ENCODE peak calls at places on chromosome 4, in five cellular contexts. M is mesendoderm; X is transverse colon; B is A549; D is CD8-positive, alpha-beta memory T cell. O is an unnamed sample. For H3K4me1, the result is how much of the 10 kb centered on the place peaks cover.

GRCh38 chr4:47383829-47384427 is 79.6 kb downstream of the COMMD8 start:
- DNase-seq in D (peak), M (peak), B (peak), X (no peak), O (no peak)

GRCh38 chr4:40241936-40242590 is 45.2 kb downstream of the RHOH start:
- DNase-seq in X (no peak), B (no peak), D (no peak), M (no peak), O (no peak)

GRCh38 chr4:1969928-1970723 is 38.6 kb downstream of the NELFA start:
- DNase-seq in D (no peak), X (no peak), M (no peak), B (no peak), O (no peak)

GRCh38 chr4:82667761-82668505 is 106.1 kb upstream of the TMEM150C start:
- DNase-seq in D (no peak), X (no peak), M (peak), B (no peak), O (no peak)

GRCh38 chr4:88880501-88881226 is 176.3 kb downstream of the FAM13A start:
- DNase-seq in X (no peak), B (no peak), D (no peak), M (peak), O (no peak)

GRCh38 chr4:100246697-100247096 is 56.4 kb upstream of the DDIT4L start:
- DNase-seq in M (no peak), B (no peak), D (no peak), X (no peak), O (no peak)

GRCh38 chr4:131459430-131460101 is 1689.5 kb upstream of the PCDH10 start:
- DNase-seq in B (no peak), D (no peak), X (no peak), M (peak), O (no peak)

GRCh38 chr4:75169020-75169814 is 236.3 kb downstream of the PARM1 start:
- DNase-seq in M (no peak), B (no peak), D (no peak), X (no peak), O (no peak)

GRCh38 chr4:3416270-3416669 is 25.5 kb upstream of the HGFAC start:
- DNase-seq in M (no peak), D (no peak), X (no peak), B (no peak), O (no peak)

GRCh38 chr4:40550900-40551546 is 78.6 kb downstream of the RBM47 start:
- DNase-seq in X (peak), B (peak), D (peak), M (peak), O (no peak)

GRCh38 chr4:98624144-98624543 is 34.3 kb downstream of the TSPAN5 start:
- DNase-seq in D (no peak), B (no peak), X (no peak), M (no peak), O (no peak)

GRCh38 chr4:98625920-98626319 is 32.5 kb downstream of the TSPAN5 start:
- DNase-seq in D (no peak), M (no peak), X (no peak), B (no peak), O (no peak)

GRCh38 chr4:98623126-98623802 is 35.1 kb downstream of the TSPAN5 start:
- DNase-seq in M (no peak), X (no peak), D (no peak), B (no peak), O (no peak)

GRCh38 chr4:98625399-98625798 is 33.0 kb downstream of the TSPAN5 start:
- DNase-seq in X (no peak), B (no peak), D (no peak), M (no peak), O (no peak)

DNA sequence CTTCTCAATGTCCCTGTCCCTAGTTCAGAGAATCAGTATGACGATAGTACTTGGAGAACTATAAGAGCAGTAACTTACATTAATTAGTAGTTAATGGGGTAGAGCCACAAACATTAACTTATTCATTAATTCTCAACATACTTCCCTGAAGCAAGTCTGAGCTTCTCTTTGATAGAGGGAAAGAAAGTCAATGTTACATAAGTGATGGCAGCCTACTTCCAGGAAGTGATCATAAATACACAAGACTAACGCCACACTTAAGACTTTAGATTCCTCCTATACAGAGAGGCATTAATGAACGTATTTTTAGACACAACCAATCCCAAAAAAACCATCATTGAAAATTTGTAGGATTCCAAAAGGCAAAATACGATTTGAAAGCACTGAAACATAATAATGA is 33.8 kb downstream of the TSPAN5 start:
- DNase-seq in M (no peak), B (no peak), D (no peak), X (no peak), O (no peak)
- H3K4me1 ChIP-seq in M (under half), B (under half), D (under half), X (under half), O (under half)

DNA sequence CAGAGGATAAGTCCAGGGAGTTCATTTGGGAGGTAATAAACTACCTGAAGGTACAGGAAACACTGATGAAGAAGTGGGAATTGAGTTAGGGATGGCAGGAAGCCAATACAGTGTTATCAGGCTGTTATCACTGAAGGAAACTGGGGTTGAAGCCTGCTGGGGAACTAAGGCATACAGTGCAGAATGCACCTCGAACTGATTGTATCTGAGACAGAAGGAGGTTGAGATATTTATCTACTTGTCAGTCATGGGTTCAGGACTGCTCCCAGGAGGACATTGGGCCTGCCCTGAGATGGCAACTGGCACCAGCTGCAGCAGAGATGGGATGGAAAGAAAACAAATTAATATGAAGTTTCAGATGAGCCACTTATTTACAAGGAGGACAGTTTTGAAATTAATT is 35.5 kb upstream of the CD38 start:
- DNase-seq in M (no peak), B (no peak), D (no peak), X (no peak), O (no peak)
- H3K4me1 ChIP-seq in M (under half), B (under half), D (under half), X (under half), O (under half)

GRCh38 chr4:155411546-155411945 is 34.8 kb upstream of the MAP9 start:
- DNase-seq in M (no peak), B (no peak), X (no peak), D (no peak), O (no peak)

GRCh38 chr4:155405059-155405458 is 28.3 kb upstream of the MAP9 start:
- DNase-seq in D (no peak), X (no peak), M (no peak), B (no peak), O (no peak)

GRCh38 chr4:155413451-155413850 is 36.7 kb upstream of the MAP9 start:
- DNase-seq in M (no peak), X (no peak), D (no peak), B (no peak), O (no peak)

GRCh38 chr4:155407480-155407879 is 30.7 kb upstream of the MAP9 start:
- DNase-seq in X (no peak), M (no peak), B (no peak), D (no peak), O (no peak)

DNA sequence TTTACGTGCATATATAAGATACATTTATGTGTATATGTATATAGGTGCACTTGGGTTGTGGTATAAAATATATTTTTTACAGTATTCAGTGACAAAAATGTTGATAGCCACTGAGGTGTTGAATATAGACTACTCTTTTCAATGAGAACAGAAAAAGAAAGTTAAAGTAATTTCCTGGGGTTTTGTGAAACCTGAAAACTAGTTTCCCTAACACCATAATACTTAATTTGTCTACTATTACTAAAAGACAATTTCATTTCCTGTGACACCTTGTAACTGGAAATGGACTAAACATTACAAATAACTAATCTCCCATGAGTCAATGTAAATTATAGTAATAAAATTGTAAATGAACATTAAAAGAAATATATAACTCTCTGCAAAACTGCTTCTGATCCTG is 32.0 kb upstream of the MAP9 start:
- DNase-seq in M (no peak), X (no peak), B (no peak), D (no peak), O (no peak)
- H3K4me1 ChIP-seq in M (under half), X (under half), B (under half), D (under half), O (under half)

DNA sequence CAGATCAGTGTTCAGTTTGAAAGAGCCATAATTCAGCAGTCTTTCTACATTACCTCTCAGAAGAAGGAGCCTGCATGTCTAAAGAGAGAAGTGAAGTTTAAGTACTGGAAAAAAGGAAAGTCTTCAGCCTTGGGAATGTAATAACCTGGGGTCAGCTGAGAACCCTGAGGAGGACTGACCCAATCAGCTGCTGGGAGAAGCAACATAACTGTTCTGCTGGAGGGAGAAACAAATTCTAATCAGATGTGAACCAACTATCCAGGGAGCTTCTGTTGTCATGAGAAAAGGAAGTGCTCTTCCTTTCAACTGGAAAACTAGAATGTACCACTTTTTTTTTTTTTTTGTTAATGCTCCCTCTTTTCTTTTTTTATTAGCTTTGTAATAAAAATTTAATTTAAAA is 64.5 kb upstream of the PDE5A start:
- DNase-seq in B (no peak), D (no peak), X (no peak), M (no peak), O (no peak)
- H3K4me1 ChIP-seq in B (under half), D (under half), X (under half), M (under half), O (under half)

GRCh38 chr4:173243321-173243720 is 74.7 kb downstream of the GALNT7 start:
- DNase-seq in X (no peak), D (no peak), B (peak), M (no peak), O (no peak)
- H3K4me1 ChIP-seq in X (under half), D (under half), B (under half), M (under half), O (under half)

DNA sequence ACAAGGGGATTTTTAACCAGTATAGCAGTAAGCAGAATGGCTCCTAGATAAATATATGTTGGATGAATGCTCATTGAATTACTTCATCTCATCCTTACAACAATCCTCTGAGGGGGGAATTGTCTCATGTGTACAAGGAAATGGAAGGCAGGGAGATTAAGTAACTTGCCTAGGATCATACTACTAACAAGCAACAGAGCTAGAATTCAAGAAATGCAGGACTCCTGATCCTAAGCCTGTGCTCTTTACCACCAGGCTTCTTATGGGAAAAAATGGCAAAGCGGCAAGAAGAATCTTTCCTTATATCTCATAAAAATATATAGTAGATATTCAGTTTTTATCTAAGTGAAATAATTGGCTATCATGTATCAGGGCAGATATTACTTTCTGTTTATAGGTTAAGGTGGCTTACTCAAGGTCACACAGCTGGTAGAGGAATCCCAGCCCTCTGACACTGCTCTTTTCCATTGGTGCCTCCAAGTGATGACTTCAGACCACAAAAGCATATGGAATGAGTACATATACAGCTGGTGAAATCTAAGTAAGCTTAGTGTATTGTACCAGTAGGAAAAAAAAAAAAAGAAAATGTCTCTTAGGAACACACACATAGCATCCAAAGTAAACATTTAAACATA is 2.1 kb downstream of the ABHD18 start:
- DNase-seq in B (no peak), X (no peak), M (no peak), D (no peak), O (no peak)
- H3K4me1 ChIP-seq in B (under half), X (under half), M (under half), D (under half), O (under half)

DNA sequence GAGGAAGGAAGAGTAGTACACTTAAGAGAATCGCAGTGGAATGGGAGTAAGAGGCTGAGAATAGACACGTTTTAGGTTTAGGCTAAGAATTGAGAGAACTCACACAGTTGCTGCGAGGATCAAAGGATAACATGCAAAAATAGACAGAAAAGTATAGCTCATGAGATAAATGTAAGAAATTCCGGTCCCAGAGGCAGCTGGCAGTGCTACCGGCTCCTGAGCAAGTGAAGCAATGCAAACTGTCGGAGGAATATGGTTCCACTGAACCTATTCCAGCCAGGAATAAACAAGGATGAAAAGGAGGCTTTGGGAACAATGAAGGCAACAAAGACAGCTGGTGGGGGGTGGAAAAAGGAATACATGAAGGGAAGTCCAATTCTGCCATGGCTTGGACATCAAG is 191.8 kb downstream of the QDPR start:
- DNase-seq in X (no peak), M (no peak), D (no peak), B (no peak), O (no peak)
- H3K4me1 ChIP-seq in X (under half), M (under half), D (under half), B (under half), O (under half)

O was measured in kidney.